ENCODE peak calls at places on chromosomes 7 and 10, in eight cellular contexts. One of them, this sample, is unnamed.

GRCh38 chr10:113216068-113216467 is 266.0 kb downstream of the TCF7L2 start:
- DNase-seq in stimulated activated CD4-positive, alpha-beta T cell treated with anti-CD3 and anti-CD28 coated beads, Interleukin-1b, Interleukin-23, amount 100 ng/mL, for 1 hour: no peak
- DNase-seq in colonic mucosa: no peak
- DNase-seq in AG04450: no peak
- DNase-seq in COR-L47: peak
- DNase-seq in LoVo: peak
- DNase-seq in cardiac muscle cell: no peak
- DNase-seq in caudate nucleus: no peak
- DNase-seq in this sample: no peak

GRCh38 chr7:25894902-25895791 is 256.9 kb upstream of the NFE2L3 start:
- DNase-seq in stimulated activated CD4-positive, alpha-beta T cell treated with anti-CD3 and anti-CD28 coated beads, Interleukin-1b, Interleukin-23, amount 100 ng/mL, for 1 hour: peak
- DNase-seq in colonic mucosa: peak
- DNase-seq in AG04450: no peak
- DNase-seq in COR-L47: no peak
- DNase-seq in LoVo: peak
- DNase-seq in cardiac muscle cell: peak
- DNase-seq in caudate nucleus: peak
- DNase-seq in this sample: no peak

GRCh38 chr10:85111271-85111670 is 782.9 kb downstream of the CCSER2 start:
- DNase-seq in stimulated activated CD4-positive, alpha-beta T cell treated with anti-CD3 and anti-CD28 coated beads, Interleukin-1b, Interleukin-23, amount 100 ng/mL, for 1 hour: no peak
- DNase-seq in colonic mucosa: no peak
- DNase-seq in AG04450: no peak
- DNase-seq in COR-L47: no peak
- DNase-seq in LoVo: no peak
- DNase-seq in cardiac muscle cell: no peak
- DNase-seq in caudate nucleus: no peak
- DNase-seq in this sample: no peak

GRCh38 chr10:11344550-11344949 is 266.9 kb downstream of the USP6NL start:
- DNase-seq in stimulated activated CD4-positive, alpha-beta T cell treated with anti-CD3 and anti-CD28 coated beads, Interleukin-1b, Interleukin-23, amount 100 ng/mL, for 1 hour: no peak
- DNase-seq in colonic mucosa: no peak
- DNase-seq in AG04450: no peak
- DNase-seq in COR-L47: no peak
- DNase-seq in LoVo: no peak
- DNase-seq in cardiac muscle cell: no peak
- DNase-seq in caudate nucleus: no peak
- DNase-seq in this sample: no peak

GRCh38 chr7:91632948-91633519 is 247.5 kb downstream of the MTERF1 start:
- DNase-seq in stimulated activated CD4-positive, alpha-beta T cell treated with anti-CD3 and anti-CD28 coated beads, Interleukin-1b, Interleukin-23, amount 100 ng/mL, for 1 hour: no peak
- DNase-seq in colonic mucosa: no peak
- DNase-seq in AG04450: no peak
- DNase-seq in COR-L47: peak
- DNase-seq in LoVo: no peak
- DNase-seq in cardiac muscle cell: no peak
- DNase-seq in caudate nucleus: no peak
- DNase-seq in this sample: no peak

GRCh38 chr7:73343671-73344380 is 15.9 kb downstream of the FKBP6 start:
- DNase-seq in stimulated activated CD4-positive, alpha-beta T cell treated with anti-CD3 and anti-CD28 coated beads, Interleukin-1b, Interleukin-23, amount 100 ng/mL, for 1 hour: no peak
- DNase-seq in colonic mucosa: no peak
- DNase-seq in AG04450: no peak
- DNase-seq in COR-L47: peak
- DNase-seq in LoVo: no peak
- DNase-seq in cardiac muscle cell: no peak
- DNase-seq in caudate nucleus: no peak
- DNase-seq in this sample: no peak

GRCh38 chr7:159139639-159140038 is 5.0 kb downstream of the VIPR2 start:
- DNase-seq in stimulated activated CD4-positive, alpha-beta T cell treated with anti-CD3 and anti-CD28 coated beads, Interleukin-1b, Interleukin-23, amount 100 ng/mL, for 1 hour: no peak
- DNase-seq in colonic mucosa: no peak
- DNase-seq in AG04450: no peak
- DNase-seq in COR-L47: no peak
- DNase-seq in LoVo: no peak
- DNase-seq in cardiac muscle cell: no peak
- DNase-seq in caudate nucleus: no peak
- DNase-seq in this sample: no peak

GRCh38 chr10:102068216-102068615 is 3.1 kb downstream of the HPS6 start:
- DNase-seq in stimulated activated CD4-positive, alpha-beta T cell treated with anti-CD3 and anti-CD28 coated beads, Interleukin-1b, Interleukin-23, amount 100 ng/mL, for 1 hour: no peak
- DNase-seq in colonic mucosa: peak
- DNase-seq in AG04450: no peak
- DNase-seq in COR-L47: peak
- DNase-seq in LoVo: no peak
- DNase-seq in cardiac muscle cell: peak
- DNase-seq in caudate nucleus: no peak
- DNase-seq in this sample: no peak

GRCh38 chr10:51073461-51074237 is 638 bp upstream of the PRKG1 start:
- DNase-seq in stimulated activated CD4-positive, alpha-beta T cell treated with anti-CD3 and anti-CD28 coated beads, Interleukin-1b, Interleukin-23, amount 100 ng/mL, for 1 hour: no peak
- DNase-seq in colonic mucosa: peak
- DNase-seq in AG04450: no peak
- DNase-seq in COR-L47: no peak
- DNase-seq in LoVo: peak
- DNase-seq in cardiac muscle cell: peak
- DNase-seq in caudate nucleus: no peak
- DNase-seq in this sample: no peak

GRCh38 chr10:35328404-35329037 is 7.8 kb upstream of the CCNY start:
- DNase-seq in stimulated activated CD4-positive, alpha-beta T cell treated with anti-CD3 and anti-CD28 coated beads, Interleukin-1b, Interleukin-23, amount 100 ng/mL, for 1 hour: no peak
- DNase-seq in colonic mucosa: no peak
- DNase-seq in AG04450: peak
- DNase-seq in COR-L47: no peak
- DNase-seq in LoVo: no peak
- DNase-seq in cardiac muscle cell: no peak
- DNase-seq in caudate nucleus: no peak
- DNase-seq in this sample: no peak

GRCh38 chr7:2893411-2893861 is 49.3 kb upstream of the GNA12 start:
- DNase-seq in stimulated activated CD4-positive, alpha-beta T cell treated with anti-CD3 and anti-CD28 coated beads, Interleukin-1b, Interleukin-23, amount 100 ng/mL, for 1 hour: no peak
- DNase-seq in colonic mucosa: no peak
- DNase-seq in AG04450: no peak
- DNase-seq in COR-L47: no peak
- DNase-seq in LoVo: no peak
- DNase-seq in cardiac muscle cell: no peak
- DNase-seq in caudate nucleus: no peak
- DNase-seq in this sample: no peak

GRCh38 chr10:125878957-125879835 is 1.9 kb downstream of the DHX32 start:
- DNase-seq in stimulated activated CD4-positive, alpha-beta T cell treated with anti-CD3 and anti-CD28 coated beads, Interleukin-1b, Interleukin-23, amount 100 ng/mL, for 1 hour: no peak
- DNase-seq in colonic mucosa: no peak
- DNase-seq in AG04450: peak
- DNase-seq in COR-L47: no peak
- DNase-seq in LoVo: peak
- DNase-seq in cardiac muscle cell: no peak
- DNase-seq in caudate nucleus: no peak
- DNase-seq in this sample: no peak

GRCh38 chr10:60962946-60963345 is 19.0 kb upstream of the RHOBTB1 start:
- DNase-seq in stimulated activated CD4-positive, alpha-beta T cell treated with anti-CD3 and anti-CD28 coated beads, Interleukin-1b, Interleukin-23, amount 100 ng/mL, for 1 hour: no peak
- DNase-seq in colonic mucosa: no peak
- DNase-seq in AG04450: no peak
- DNase-seq in COR-L47: no peak
- DNase-seq in LoVo: no peak
- DNase-seq in cardiac muscle cell: no peak
- DNase-seq in caudate nucleus: no peak
- DNase-seq in this sample: no peak

GRCh38 chr7:70698219-70698832 is 433.6 kb upstream of the GALNT17 start:
- DNase-seq in stimulated activated CD4-positive, alpha-beta T cell treated with anti-CD3 and anti-CD28 coated beads, Interleukin-1b, Interleukin-23, amount 100 ng/mL, for 1 hour: no peak
- DNase-seq in colonic mucosa: peak
- DNase-seq in AG04450: no peak
- DNase-seq in COR-L47: peak
- DNase-seq in LoVo: peak
- DNase-seq in cardiac muscle cell: peak
- DNase-seq in caudate nucleus: peak
- DNase-seq in this sample: peak

GRCh38 chr10:12333382-12334185 is 15.8 kb upstream of the CAMK1D start:
- DNase-seq in stimulated activated CD4-positive, alpha-beta T cell treated with anti-CD3 and anti-CD28 coated beads, Interleukin-1b, Interleukin-23, amount 100 ng/mL, for 1 hour: no peak
- DNase-seq in colonic mucosa: peak
- DNase-seq in AG04450: peak
- DNase-seq in COR-L47: peak
- DNase-seq in LoVo: peak
- DNase-seq in cardiac muscle cell: no peak
- DNase-seq in caudate nucleus: no peak
- DNase-seq in this sample: peak